ENCODE peak calls at places on chromosomes 3 and 15, in seven cellular contexts. One of them, this sample, is unnamed.

GRCh38 chr3:184656991-184657669 is 54.7 kb downstream of the MAGEF1 start:
- DNase-seq in SW480: peak; percentile 92
- DNase-seq in T-helper 1 cell: no peak
- DNase-seq in RCC 7860: peak; percentile 66
- DNase-seq in RWPE2: no peak
- DNase-seq in NCI-H1092 treated with DMSO at 0.1 percent for 48 hours: no peak
- DNase-seq in GM12864: peak; percentile 40
- DNase-seq in this sample: no peak

GRCh38 chr3:14787630-14788029 is 31.1 kb upstream of the FGD5 start:
- DNase-seq in SW480: no peak
- DNase-seq in T-helper 1 cell: no peak
- DNase-seq in RCC 7860: no peak
- DNase-seq in RWPE2: peak; percentile 15
- DNase-seq in NCI-H1092 treated with DMSO at 0.1 percent for 48 hours: no peak
- DNase-seq in GM12864: no peak
- DNase-seq in this sample: peak; percentile 41

GRCh38 chr3:168152149-168152548 is 56.4 kb upstream of the GOLIM4 start:
- DNase-seq in SW480: no peak
- DNase-seq in T-helper 1 cell: no peak
- DNase-seq in RCC 7860: no peak
- DNase-seq in RWPE2: no peak
- DNase-seq in NCI-H1092 treated with DMSO at 0.1 percent for 48 hours: no peak
- DNase-seq in GM12864: no peak
- DNase-seq in this sample: no peak

GRCh38 chr3:120567370-120568197 is 28.6 kb upstream of the NDUFB4 start:
- DNase-seq in SW480: peak; percentile 56
- DNase-seq in T-helper 1 cell: no peak
- DNase-seq in RCC 7860: peak; percentile 24
- DNase-seq in RWPE2: no peak
- DNase-seq in NCI-H1092 treated with DMSO at 0.1 percent for 48 hours: peak; percentile 58
- DNase-seq in GM12864: no peak
- DNase-seq in this sample: no peak

GRCh38 chr15:47475336-47475735 is 242.0 kb upstream of the SEMA6D start:
- DNase-seq in SW480: no peak
- DNase-seq in T-helper 1 cell: no peak
- DNase-seq in RCC 7860: no peak
- DNase-seq in RWPE2: no peak
- DNase-seq in NCI-H1092 treated with DMSO at 0.1 percent for 48 hours: no peak
- DNase-seq in GM12864: no peak
- DNase-seq in this sample: no peak

GRCh38 chr3:185630182-185630622 is 44.1 kb downstream of the SENP2 start:
- DNase-seq in SW480: no peak
- DNase-seq in T-helper 1 cell: no peak
- DNase-seq in RCC 7860: no peak
- DNase-seq in RWPE2: no peak
- DNase-seq in NCI-H1092 treated with DMSO at 0.1 percent for 48 hours: no peak
- DNase-seq in GM12864: no peak
- DNase-seq in this sample: no peak

GRCh38 chr3:187295635-187296034 is 4.1 kb upstream of the MASP1 start:
- DNase-seq in SW480: no peak
- DNase-seq in T-helper 1 cell: no peak
- DNase-seq in RCC 7860: no peak
- DNase-seq in RWPE2: no peak
- DNase-seq in NCI-H1092 treated with DMSO at 0.1 percent for 48 hours: no peak
- DNase-seq in GM12864: no peak
- DNase-seq in this sample: no peak

GRCh38 chr15:70149667-70150404 is 52.1 kb upstream of the TLE3 start:
- DNase-seq in SW480: no peak
- DNase-seq in T-helper 1 cell: no peak
- DNase-seq in RCC 7860: peak; percentile 47
- DNase-seq in RWPE2: no peak
- DNase-seq in NCI-H1092 treated with DMSO at 0.1 percent for 48 hours: no peak
- DNase-seq in GM12864: no peak
- DNase-seq in this sample: no peak

GRCh38 chr3:9151240-9151639 is 98.2 kb downstream of the SRGAP3 start:
- DNase-seq in SW480: no peak
- DNase-seq in T-helper 1 cell: no peak
- DNase-seq in RCC 7860: no peak
- DNase-seq in RWPE2: no peak
- DNase-seq in NCI-H1092 treated with DMSO at 0.1 percent for 48 hours: no peak
- DNase-seq in GM12864: no peak
- DNase-seq in this sample: no peak